ENCODE peak calls at places on chromosomes 3 and 15, in four cellular contexts. G is H1, F is SK-N-SH, Q is WTC11. X is an unnamed sample.

GRCh38 chr15:87672309-87672897 is 584.1 kb downstream of the NTRK3 start:
- DNase-seq in G (peak), F (peak), Q (peak), X (peak)

GRCh38 chr3:53944019-53944418 is 52.4 kb upstream of the SELENOK start:
- DNase-seq in G (no peak), F (no peak), Q (no peak), X (no peak)

GRCh38 chr15:69167218-69167842 is 6.9 kb downstream of the GLCE start:
- DNase-seq in G (no peak), F (no peak), Q (no peak), X (no peak)

GRCh38 chr3:18428036-18428435 is 2.9 kb upstream of the SATB1 start:
- DNase-seq in G (no peak), F (no peak), Q (no peak), X (no peak)

GRCh38 chr15:38076806-38077205 is 142.4 kb downstream of the TMCO5A start:
- DNase-seq in G (no peak), F (no peak), Q (peak), X (no peak)

GRCh38 chr3:12993623-12994356 is 79.4 kb downstream of the IQSEC1 start:
- DNase-seq in G (no peak), F (peak), Q (peak), X (peak)

GRCh38 chr3:190339130-190339529 is 16.9 kb upstream of the CLDN1 start:
- DNase-seq in G (no peak), F (no peak), Q (no peak), X (no peak)

GRCh38 chr3:128753715-128754114 is 27.7 kb downstream of the RAB7A start:
- DNase-seq in G (no peak), F (no peak), Q (no peak), X (no peak)

GRCh38 chr15:92663250-92663951 is 7.8 kb upstream of the FAM174B start:
- DNase-seq in G (no peak), F (no peak), Q (no peak), X (no peak)

GRCh38 chr15:100635406-100636071 is 33.1 kb downstream of the ASB7 start:
- DNase-seq in G (peak), F (no peak), Q (peak), X (no peak)

GRCh38 chr3:187946031-187946691 is 200.9 kb upstream of the BCL6 start:
- DNase-seq in G (no peak), F (no peak), Q (no peak), X (no peak)

GRCh38 chr3:97948351-97949109 is 23.7 kb downstream of the RIOX2 start:
- DNase-seq in G (no peak), F (no peak), Q (no peak), X (no peak)

GRCh38 chr15:35246376-35246965 is 161.4 kb upstream of the NANOGP8 start:
- DNase-seq in G (no peak), F (no peak), Q (no peak), X (no peak)

GRCh38 chr3:14922863-14923262 is 24.5 kb upstream of the NR2C2 start:
- DNase-seq in G (no peak), F (no peak), Q (no peak), X (no peak)

GRCh38 chr3:14926592-14926991 is 20.8 kb upstream of the NR2C2 start:
- DNase-seq in G (no peak), F (no peak), Q (no peak), X (no peak)

GRCh38 chr3:14927308-14927707 is 20.1 kb upstream of the NR2C2 start:
- DNase-seq in G (no peak), F (no peak), Q (no peak), X (no peak)

GRCh38 chr3:14923476-14923875 is 23.9 kb upstream of the NR2C2 start:
- DNase-seq in G (no peak), F (no peak), Q (no peak), X (no peak)

DNA sequence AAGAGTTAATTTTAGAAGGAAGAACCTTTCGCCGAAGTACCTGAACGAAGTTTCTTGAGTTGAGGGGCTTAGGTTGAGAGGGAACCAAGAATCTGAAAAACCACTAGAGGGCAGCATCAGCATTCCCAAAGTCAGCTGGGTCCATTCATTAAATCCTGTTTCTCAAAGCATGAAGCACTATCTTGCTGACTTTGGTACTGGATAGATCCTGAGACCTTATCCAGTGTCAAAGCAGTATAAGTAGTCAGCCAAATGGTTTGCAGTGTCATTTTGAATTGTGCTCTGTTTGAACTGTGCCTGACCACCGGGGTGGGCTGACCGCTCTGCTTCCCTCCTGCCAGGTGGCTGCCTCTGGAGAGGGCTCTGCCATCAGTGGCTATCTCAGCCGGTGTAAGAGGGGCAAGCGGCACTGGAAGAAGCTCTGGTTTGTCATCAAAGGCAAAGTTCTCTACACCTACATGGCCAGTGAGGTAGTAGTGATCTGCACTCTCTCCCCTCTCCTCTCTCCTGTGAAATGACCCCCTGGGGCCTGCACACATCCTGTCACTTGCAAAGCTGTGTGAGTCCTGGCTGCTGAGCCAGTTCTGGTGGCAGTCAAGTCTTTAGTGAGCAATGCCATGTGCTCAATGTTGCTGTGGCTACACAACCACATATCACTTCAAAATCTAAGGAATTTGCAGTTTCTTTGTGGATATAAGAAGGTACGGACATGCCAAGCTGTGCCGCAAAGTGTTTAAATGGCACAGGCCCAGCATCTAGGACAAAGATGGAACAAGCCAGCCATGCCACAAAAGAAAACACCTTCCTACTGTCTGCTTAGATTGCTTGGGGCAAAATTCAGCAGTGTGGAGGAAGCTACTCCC is 21.4 kb upstream of the NR2C2 start:
- DNase-seq in G (no peak), F (peak), Q (no peak), X (peak)
- TF ChIP-seq TEAD4 in G (peak), F (no peak), Q (no peak), X (no peak)

GRCh38 chr15:77889009-77889806 is 188.3 kb downstream of the TBC1D2B start:
- DNase-seq in G (no peak), F (no peak), Q (no peak), X (no peak)
- TF ChIP-seq TEAD4 in G (no peak), F (no peak), Q (no peak), X (no peak)

DNA sequence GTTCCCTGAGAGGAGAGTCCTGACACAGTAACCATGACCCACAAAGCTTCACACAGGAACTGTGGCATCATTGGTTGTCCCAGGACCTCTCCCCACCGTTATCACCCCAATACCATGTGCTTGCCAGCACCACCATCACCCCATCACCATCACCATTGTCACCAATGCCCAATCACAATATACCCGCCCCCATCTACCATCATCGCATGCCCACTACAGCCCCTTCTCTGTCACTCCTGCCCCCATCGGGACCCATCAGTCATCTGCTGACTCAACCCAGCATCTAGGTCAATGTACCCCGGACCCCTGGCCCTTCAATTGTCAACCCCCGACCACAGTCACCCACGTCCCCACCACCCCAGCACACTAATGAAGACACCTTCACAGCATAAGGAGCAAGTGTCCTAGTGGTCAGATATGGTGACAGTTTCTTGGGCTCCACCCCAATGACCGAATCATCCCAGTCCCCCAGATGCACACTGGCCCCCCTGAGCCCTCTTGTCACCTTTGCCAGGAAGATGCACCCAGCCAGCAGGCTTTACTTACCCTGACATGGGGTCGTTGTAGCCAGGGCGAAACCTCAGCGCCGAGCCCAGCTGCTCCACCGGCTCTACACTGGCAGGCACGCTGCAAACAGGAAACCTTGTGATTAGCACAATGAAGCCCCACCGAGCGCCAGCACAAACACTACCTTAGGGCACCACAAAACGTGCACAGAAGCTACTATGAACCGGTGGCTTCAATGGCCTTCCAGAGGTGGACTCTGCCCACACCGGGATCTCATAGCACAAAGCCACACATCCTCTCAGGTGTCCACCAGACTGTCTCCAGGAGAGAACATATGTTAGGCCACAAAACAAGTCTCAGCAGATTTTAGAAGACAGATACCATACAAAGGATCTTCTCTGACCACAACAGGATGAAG is 25.1 kb downstream of the SHISA5 start:
- DNase-seq in G (no peak), F (no peak), Q (no peak), X (no peak)
- TF ChIP-seq TEAD4 in G (no peak), F (no peak), Q (no peak), X (no peak)

GRCh38 chr3:167396075-167396474 is 16.0 kb upstream of the ZBBX start:
- DNase-seq in G (no peak), F (no peak), Q (no peak), X (no peak)
- TF ChIP-seq TEAD4 in G (no peak), F (no peak), Q (no peak), X (no peak)

GRCh38 chr15:80695099-80695910 is at the start of gene ABHD17C:
- DNase-seq in G (no peak), F (peak), Q (peak), X (peak)
- TF ChIP-seq TEAD4 in G (no peak), F (no peak), Q (peak), X (no peak)

DNA sequence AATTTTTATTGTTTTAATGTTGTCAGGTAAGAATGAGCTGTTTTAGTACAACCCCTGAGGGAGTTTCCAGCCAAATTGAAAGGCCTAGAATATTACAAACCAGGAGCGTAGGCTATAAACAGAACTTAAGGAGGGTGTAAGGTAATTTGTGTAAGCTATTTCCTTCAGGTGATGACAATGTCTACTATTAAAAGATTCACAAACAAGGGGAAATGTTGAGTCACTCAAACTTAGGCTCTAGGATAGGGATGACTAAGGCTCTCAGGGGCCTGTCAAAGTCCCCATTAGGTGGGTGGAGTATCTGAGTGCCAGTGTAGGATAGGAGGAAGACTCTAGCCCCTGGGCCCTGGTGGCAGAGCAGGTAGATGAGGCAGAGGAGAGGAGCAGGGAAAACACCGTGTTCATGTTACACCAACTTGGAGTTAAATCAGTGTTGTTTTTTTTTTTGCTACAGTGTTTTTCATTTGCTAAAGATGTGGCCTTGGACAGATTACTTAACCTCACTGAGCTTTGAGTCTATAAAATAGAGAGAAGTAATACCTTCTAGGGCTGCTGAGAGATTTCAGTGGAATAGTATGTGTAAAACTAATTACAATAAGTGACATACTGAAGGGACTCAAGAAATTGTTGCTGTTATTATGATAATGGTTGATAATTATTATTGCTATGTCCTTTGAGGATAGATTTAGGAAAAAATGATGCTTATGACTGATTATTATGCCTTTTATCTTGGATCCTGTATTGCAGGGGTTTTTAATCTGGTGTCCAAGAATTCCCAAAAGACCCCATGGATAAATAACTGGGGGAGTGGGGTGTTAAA is 10.2 kb downstream of the TM4SF1 start:
- DNase-seq in G (no peak), F (no peak), Q (no peak), X (no peak)
- TF ChIP-seq TEAD4 in G (no peak), F (no peak), Q (no peak), X (no peak)

X was measured in K562.